ENCODE peak calls at places on chromosomes 1 and 21, in five cellular contexts. Y, V, O, Q and S are unnamed samples.

GRCh38 chr1:212609701-212610574 is 1.4 kb downstream of the ATF3 start:
- DNase-seq in Y (no peak), V (no peak), O (no peak), Q (peak; percentile 23), S (no peak)

GRCh38 chr1:86154581-86155060 is 2.0 kb downstream of the COL24A1 start:
- DNase-seq in Y (peak; percentile 68), V (no peak), O (no peak), Q (peak; percentile 86), S (peak; percentile 28)

GRCh38 chr1:182392045-182393028 is 747 bp upstream of the GLUL start:
- DNase-seq in Y (peak; percentile 15), V (peak; percentile 56), O (peak; percentile 65), Q (peak; percentile 43), S (peak; percentile 41)

GRCh38 chr1:17870679-17871078 is 115.5 kb downstream of the ACTL8 start:
- DNase-seq in Y (no peak), V (no peak), O (no peak), Q (no peak), S (no peak)

GRCh38 chr1:108208724-108209404 is 8.7 kb upstream of the SLC25A24 start:
- DNase-seq in Y (no peak), V (no peak), O (no peak), Q (no peak), S (no peak)

GRCh38 chr1:35334485-35334884 is 66.0 kb downstream of the ZMYM4 start:
- DNase-seq in Y (no peak), V (no peak), O (no peak), Q (no peak), S (no peak)

GRCh38 chr1:116574581-116575291 is 3.9 kb upstream of the CD58 start:
- DNase-seq in Y (peak; percentile 47), V (peak; percentile 74), O (peak; percentile 81), Q (peak; percentile 61), S (peak; percentile 72)

GRCh38 chr1:219805191-219805590 is 123.2 kb downstream of the SLC30A10 start:
- DNase-seq in Y (no peak), V (no peak), O (no peak), Q (no peak), S (no peak)

GRCh38 chr1:77824083-77824482 is 44.6 kb downstream of the MIGA1 start:
- DNase-seq in Y (peak; percentile 57), V (no peak), O (peak; percentile 72), Q (peak; percentile 82), S (peak; percentile 72)

GRCh38 chr1:226133504-226134123 is 52.9 kb downstream of the ACBD3 start:
- DNase-seq in Y (no peak), V (no peak), O (no peak), Q (no peak), S (no peak)

GRCh38 chr21:42003051-42003461 is 7.1 kb downstream of the ZBTB21 start:
- DNase-seq in Y (peak; percentile 79), V (no peak), O (no peak), Q (peak; percentile 80), S (peak; percentile 90)

GRCh38 chr1:244730153-244730933 is 77.4 kb downstream of the DESI2 start:
- DNase-seq in Y (peak; percentile 47), V (peak; percentile 64), O (peak; percentile 58), Q (peak; percentile 50), S (peak; percentile 46)

GRCh38 chr1:70208292-70208691 is 2.9 kb upstream of the LRRC40 start:
- DNase-seq in Y (no peak), V (no peak), O (no peak), Q (no peak), S (no peak)

GRCh38 chr21:36320421-36321324 is 676 bp downstream of the MORC3 start:
- DNase-seq in Y (peak; percentile 76), V (peak; percentile 64), O (peak; percentile 73), Q (peak; percentile 66), S (peak; percentile 73)

GRCh38 chr21:46193829-46194373 is 9.6 kb upstream of the SPATC1L start:
- DNase-seq in Y (no peak), V (peak; percentile 7), O (no peak), Q (no peak), S (no peak)

GRCh38 chr1:39969048-39969447 is 14.1 kb downstream of the MFSD2A start:
- DNase-seq in Y (peak; percentile 60), V (no peak), O (no peak), Q (no peak), S (peak; percentile 25)

GRCh38 chr1:211474426-211474825 is 17.5 kb downstream of the RD3 start:
- DNase-seq in Y (no peak), V (no peak), O (peak; percentile 38), Q (no peak), S (peak; percentile 7)

GRCh38 chr21:46399129-46399528 is 59.6 kb upstream of the DIP2A start:
- DNase-seq in Y (no peak), V (no peak), O (no peak), Q (no peak), S (no peak)

GRCh38 chr21:41247561-41247968 is 69.0 kb upstream of the FAM3B start:
- DNase-seq in Y (no peak), V (peak; percentile 81), O (peak; percentile 82), Q (no peak), S (no peak)

GRCh38 chr21:38083534-38083933 is 167.3 kb upstream of the KCNJ6 start:
- DNase-seq in Y (no peak), V (no peak), O (no peak), Q (no peak), S (no peak)

GRCh38 chr1:16101618-16102017 is 28.2 kb upstream of the FAM131C start:
- DNase-seq in Y (no peak), V (no peak), O (peak; percentile 61), Q (no peak), S (no peak)

GRCh38 chr1:236603896-236604217 is 459 bp downstream of the HEATR1 start:
- DNase-seq in Y (peak; percentile 6), V (no peak), O (peak; percentile 54), Q (peak; percentile 15), S (peak; percentile 57)

GRCh38 chr21:41681336-41681801 is 85.5 kb downstream of the RIPK4 start:
- DNase-seq in Y (no peak), V (peak; percentile 80), O (no peak), Q (no peak), S (no peak)

GRCh38 chr1:167587342-167587741 is 33.8 kb upstream of the CREG1 start:
- DNase-seq in Y (no peak), V (no peak), O (no peak), Q (no peak), S (no peak)

GRCh38 chr1:168079761-168080160 is 57.0 kb downstream of the GPR161 start:
- DNase-seq in Y (no peak), V (no peak), O (no peak), Q (peak; percentile 81), S (peak; percentile 66)

GRCh38 chr1:205355054-205355453 is 1.7 kb downstream of the KLHDC8A start:
- DNase-seq in Y (no peak), V (peak; percentile 94), O (peak; percentile 82), Q (peak; percentile 69), S (peak; percentile 30)

GRCh38 chr1:30725450-30726095 is 2.2 kb upstream of the MATN1 start:
- DNase-seq in Y (no peak), V (no peak), O (no peak), Q (no peak), S (no peak)

GRCh38 chr1:162677607-162678371 is 45.5 kb downstream of the DDR2 start:
- DNase-seq in Y (no peak), V (no peak), O (no peak), Q (no peak), S (no peak)
- TF ChIP-seq CTCF in Y (no peak), V (no peak), O (no peak), Q (peak; percentile 2), S (peak; percentile 10)

GRCh38 chr1:9319208-9319788 is 26.6 kb downstream of the SPSB1 start:
- DNase-seq in Y (no peak), V (no peak), O (no peak), Q (no peak), S (no peak)
- H3K4me3 ChIP-seq in Y (no peak overlapping the region), V (no peak overlapping the region), O (no peak overlapping the region), Q (no peak overlapping the region), S (no peak overlapping the region)

DNA sequence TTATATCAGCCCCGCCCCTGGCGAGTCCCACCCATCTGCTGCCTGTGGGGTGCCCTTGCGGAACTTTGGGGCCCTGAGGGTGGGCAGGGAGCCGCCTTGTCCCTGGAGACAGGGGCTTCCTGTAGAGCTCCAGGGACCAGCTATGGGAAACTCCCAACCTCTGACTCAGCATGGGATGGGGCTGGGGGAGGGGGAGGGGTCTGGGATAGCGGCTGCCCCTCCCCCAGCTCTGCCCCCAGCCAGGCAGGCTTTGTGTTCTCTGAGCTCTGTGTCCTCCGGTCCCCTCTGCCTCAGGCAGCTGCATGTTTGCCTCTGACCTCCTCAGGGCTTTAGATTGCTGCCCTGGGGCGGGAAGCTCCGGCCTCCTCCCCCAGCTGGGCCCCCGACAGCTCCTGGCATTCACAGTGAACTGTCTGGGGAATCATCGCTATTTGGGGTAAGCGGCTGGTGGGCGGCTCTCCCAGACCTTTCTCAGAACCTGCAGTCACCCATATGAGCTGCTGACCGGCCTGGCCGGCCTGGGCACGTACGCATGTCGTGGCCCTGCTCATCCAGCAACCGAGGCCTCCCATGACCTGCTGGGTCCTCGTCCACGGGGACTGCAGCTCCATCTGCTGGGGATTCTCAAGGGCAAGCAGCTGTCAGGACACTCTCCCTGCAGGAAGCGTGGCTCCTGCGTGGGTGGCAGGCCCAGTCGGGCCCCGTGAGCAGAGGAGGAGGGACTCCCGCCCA is 17.1 kb downstream of the ARHGEF16 start:
- DNase-seq in Y (peak; percentile 41), V (no peak), O (peak; percentile 72), Q (peak; percentile 33), S (peak; percentile 57)
- TF ChIP-seq CTCF in Y (peak; percentile 61), V (peak; percentile 19), O (peak; percentile 49), Q (peak; percentile 53), S (peak; percentile 22)

GRCh38 chr1:47225430-47226100 is 6.5 kb downstream of the TAL1 start:
- DNase-seq in Y (no peak), V (no peak), O (no peak), Q (no peak), S (no peak)

GRCh38 chr1:47226121-47226977 is 5.7 kb downstream of the TAL1 start:
- DNase-seq in Y (no peak), V (no peak), O (no peak), Q (no peak), S (no peak)

GRCh38 chr1:47223921-47224675 is 7.9 kb downstream of the TAL1 start:
- DNase-seq in Y (no peak), V (no peak), O (no peak), Q (no peak), S (no peak)

GRCh38 chr1:47223174-47223920 is 8.7 kb downstream of the TAL1 start:
- DNase-seq in Y (no peak), V (no peak), O (no peak), Q (no peak), S (no peak)

DNA sequence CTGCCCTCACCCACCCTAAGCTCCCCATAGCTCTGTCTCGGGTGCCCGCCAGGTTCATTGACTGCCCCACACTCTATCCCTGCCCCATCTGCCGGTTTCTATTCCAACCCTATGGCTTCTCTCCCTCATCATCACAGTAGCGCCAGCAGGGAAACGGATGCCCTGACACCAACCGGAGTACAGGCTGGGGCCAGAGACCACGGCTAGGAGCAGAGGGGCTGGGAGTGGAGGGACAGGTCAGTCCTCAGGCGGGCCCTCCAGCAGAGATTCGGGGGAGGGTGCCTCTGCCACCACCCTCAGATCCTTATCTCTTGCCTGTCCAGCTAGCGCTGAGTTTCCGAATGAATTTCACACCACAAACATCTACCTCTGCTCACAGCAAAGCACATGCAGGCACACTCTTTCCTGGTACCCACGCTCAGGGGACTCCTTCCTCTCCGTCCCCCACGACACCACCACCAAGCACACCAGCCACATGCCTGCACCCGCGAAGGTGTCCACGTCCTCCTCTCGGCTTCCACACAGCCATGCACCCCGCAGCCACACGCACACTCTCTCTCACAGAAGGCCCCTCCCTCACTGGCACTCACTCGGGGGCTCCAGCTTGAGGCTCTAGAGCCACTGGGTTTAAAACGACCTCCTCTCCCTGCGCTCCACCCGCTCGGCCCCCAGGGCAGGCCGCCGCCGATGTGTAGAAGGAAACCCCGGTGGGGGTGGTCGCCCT is 7.2 kb downstream of the TAL1 start:
- DNase-seq in Y (no peak), V (no peak), O (no peak), Q (no peak), S (no peak)
- H3K4me3 ChIP-seq in Y (no peak overlapping the region), V (peak overlapping the region; percentile 36), O (no peak overlapping the region), Q (no peak overlapping the region), S (no peak overlapping the region)